ENCODE peak calls at places on chromosomes 13 and 19, in seven cellular contexts. A is GM23338, S is OCI-LY7, C is PC-3, X is SK-N-SH, V is HCT116, N is hepatocyte. T is an unnamed sample.

GRCh38 chr13:44967656-44968451 is 21.4 kb downstream of the NUFIP1 start:
- DNase-seq in N (peak; percentile 33), A (no peak), X (no peak), S (no peak), V (no peak), C (peak; percentile 18), T (peak; percentile 33)

GRCh38 chr13:114339779-114340534 is 25.7 kb downstream of the CHAMP1 start:
- DNase-seq in C (peak; percentile 62), S (peak; percentile 69), V (peak; percentile 51), X (peak; percentile 70), N (no peak), A (peak; percentile 47), T (peak; percentile 74)

GRCh38 chr19:54133312-54133956 is 4.1 kb upstream of the CNOT3 start:
- DNase-seq in S (no peak), X (no peak), A (peak; percentile 56), C (peak; percentile 52), V (peak; percentile 32), N (peak; percentile 94), T (no peak)

GRCh38 chr19:34237939-34238338 is 16.4 kb upstream of the GARRE1 start:
- DNase-seq in N (no peak), A (no peak), V (no peak), S (no peak), C (no peak), X (no peak), T (no peak)

GRCh38 chr13:104779311-104779710 is 1713.1 kb upstream of the SLC10A2 start:
- DNase-seq in S (no peak), A (peak; percentile 35), N (no peak), V (no peak), X (no peak), C (peak; percentile 36), T (peak; percentile 1)

GRCh38 chr19:17610384-17610783 is 54.9 kb downstream of the COLGALT1 start:
- DNase-seq in V (peak; percentile 28), X (peak; percentile 55), N (no peak), A (peak; percentile 70), S (peak; percentile 81), C (no peak), T (peak; percentile 44)

GRCh38 chr13:38376551-38376950 is 26.9 kb downstream of the UFM1 start:
- DNase-seq in S (no peak), X (no peak), A (no peak), V (no peak), C (no peak), N (no peak), T (peak; percentile 24)

GRCh38 chr13:98300956-98301641 is 124.0 kb upstream of the RNF113B start:
- DNase-seq in X (no peak), A (no peak), N (peak; percentile 57), C (peak; percentile 76), V (no peak), S (no peak), T (peak; percentile 67)

GRCh38 chr19:48874309-48875135 is 2.3 kb downstream of the PPP1R15A start:
- DNase-seq in C (peak; percentile 73), V (no peak), S (no peak), A (no peak), X (no peak), N (no peak), T (peak; percentile 82)

GRCh38 chr13:99978781-99979452 is 2.7 kb upstream of the ZIC2 start:
- DNase-seq in S (no peak), N (peak; percentile 30), C (no peak), A (peak; percentile 91), V (no peak), X (peak; percentile 49), T (no peak)

GRCh38 chr13:39578821-39579291 is 24.1 kb downstream of the LHFPL6 start:
- DNase-seq in X (no peak), N (no peak), A (no peak), C (no peak), S (peak; percentile 58), V (no peak), T (no peak)

GRCh38 chr19:51808333-51808986 is 13.5 kb downstream of the FPR3 start:
- DNase-seq in S (no peak), V (no peak), X (peak; percentile 7), C (peak; percentile 92), A (no peak), N (no peak), T (peak; percentile 70)

GRCh38 chr19:43229315-43229714 is 23.9 kb upstream of the PSG4 start:
- DNase-seq in X (no peak), S (peak; percentile 10), V (peak; percentile 56), N (no peak), C (peak; percentile 50), A (peak; percentile 52), T (peak; percentile 55)

GRCh38 chr13:39602614-39603366 is at the start of gene LHFPL6:
- DNase-seq in V (no peak), S (peak; percentile 69), A (peak; percentile 88), C (peak; percentile 63), N (peak; percentile 87), X (peak; percentile 88), T (peak; percentile 94)

GRCh38 chr19:19217110-19217509 is 5.4 kb downstream of the NCAN start:
- DNase-seq in C (peak; percentile 64), V (peak; percentile 75), S (peak; percentile 57), N (no peak), X (peak; percentile 66), A (peak; percentile 90), T (peak; percentile 26)

GRCh38 chr19:4660181-4660791 is 9.9 kb downstream of the MYDGF start:
- DNase-seq in N (peak; percentile 48), C (peak; percentile 64), S (peak; percentile 36), A (peak; percentile 79), V (no peak), X (no peak), T (no peak)

GRCh38 chr13:91722267-91722884 is 324.0 kb downstream of the GPC5 start:
- DNase-seq in S (peak; percentile 84), C (peak; percentile 41), X (peak; percentile 36), V (no peak), N (peak; percentile 52), A (peak; percentile 72), T (peak; percentile 55)

GRCh38 chr19:40443131-40443929 is 805 bp downstream of the SERTAD3 start:
- DNase-seq in C (peak; percentile 98), N (peak; percentile 100), A (peak; percentile 100), X (peak; percentile 96), V (peak; percentile 98), S (peak; percentile 100), T (peak; percentile 100)
- TF ChIP-seq EZH2phosphoT487 in C (no peak), N (no peak), A (no peak), X (no peak), V (no peak), S (no peak), T (no peak)

GRCh38 chr13:28493740-28494536 is 990 bp downstream of the FLT1 start:
- DNase-seq in N (no peak), C (no peak), S (no peak), V (no peak), X (peak; percentile 28), A (peak; percentile 59), T (peak; percentile 51)

GRCh38 chr13:28494537-28494860 is 429 bp downstream of the FLT1 start:
- DNase-seq in N (no peak), A (no peak), X (no peak), C (no peak), V (no peak), S (no peak), T (peak; percentile 59)

GRCh38 chr13:28492527-28493367 is 2.2 kb downstream of the FLT1 start:
- DNase-seq in S (no peak), X (no peak), V (no peak), A (peak; percentile 63), N (no peak), C (no peak), T (no peak)

GRCh38 chr13:28495586-28496564 is 947 bp upstream of the FLT1 start:
- DNase-seq in S (no peak), X (no peak), V (no peak), A (peak; percentile 31), C (no peak), N (no peak), T (peak; percentile 17)

DNA sequence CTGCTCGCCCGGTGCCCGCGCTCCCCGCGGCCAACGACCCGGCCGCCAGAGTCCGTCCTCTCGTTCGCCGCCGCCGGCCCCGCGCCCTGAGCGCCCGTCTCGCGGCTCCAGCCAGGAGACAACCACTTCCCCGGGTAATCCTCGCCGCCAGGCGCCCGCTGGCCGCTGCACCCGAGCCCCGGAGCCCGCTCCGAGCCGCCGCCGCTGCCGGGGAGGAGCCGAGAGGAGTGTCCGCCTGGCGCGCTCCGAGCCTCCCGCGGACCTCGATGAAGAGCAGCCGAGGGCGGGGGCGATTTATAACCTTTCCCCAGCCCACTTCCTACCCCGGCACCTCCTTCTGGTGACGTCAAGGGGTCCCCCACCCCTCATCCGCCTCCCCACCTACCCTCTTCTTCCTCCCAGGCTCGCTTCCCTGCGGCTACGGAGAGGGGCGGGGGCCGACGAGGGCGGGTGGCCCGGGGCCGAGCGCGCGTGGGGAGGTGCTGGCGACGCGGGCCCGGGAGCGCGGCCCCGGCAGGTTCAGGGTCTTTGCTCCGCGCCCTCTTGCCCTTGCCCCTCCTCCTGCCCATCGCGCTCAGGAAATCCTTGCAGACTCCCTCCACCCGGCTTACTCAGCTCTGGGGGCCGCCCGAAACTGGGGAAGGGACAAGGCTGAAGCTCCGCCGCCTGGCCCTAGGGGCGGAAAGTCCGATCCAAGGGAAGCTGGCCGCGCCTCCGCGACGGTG is at the start of gene FLT1:
- DNase-seq in X (peak; percentile 41), S (no peak), A (peak; percentile 93), V (no peak), C (no peak), N (peak; percentile 60), T (peak; percentile 70)
- H3K9me2 ChIP-seq in X (no peaks in the 10 kb centered on the region), S (no peaks in the 10 kb centered on the region), A (no peaks in the 10 kb centered on the region), V (no peaks in the 10 kb centered on the region), C (no peaks in the 10 kb centered on the region), N (no peaks in the 10 kb centered on the region), T (no peaks in the 10 kb centered on the region)

DNA sequence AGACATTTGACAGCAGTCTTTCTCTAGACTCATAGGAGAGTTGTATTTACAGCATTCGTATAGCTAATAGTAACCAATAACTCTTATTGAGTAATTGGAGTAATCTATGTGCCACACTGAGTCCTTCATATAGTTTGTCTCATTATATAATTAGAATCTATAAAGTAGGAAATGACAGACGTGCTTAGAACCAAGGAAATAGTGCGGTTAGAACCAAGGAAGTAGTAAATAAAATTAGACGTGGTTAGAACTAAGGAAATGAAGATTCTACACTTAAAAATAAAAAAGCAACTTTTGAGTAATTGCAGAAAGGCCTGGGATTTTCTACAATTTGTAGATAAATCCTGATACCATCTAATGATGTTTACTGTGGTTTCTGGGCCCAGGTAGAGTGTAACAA is 107.8 kb upstream of the TNFSF11 start:
- DNase-seq in C (no peak), V (no peak), N (no peak), A (no peak), S (no peak), X (no peak), T (no peak)
- H3K4me2 ChIP-seq in C (no peak overlapping the region), V (no peak overlapping the region), N (no peak overlapping the region), A (no peak overlapping the region), S (no peak overlapping the region), X (no peak overlapping the region), T (no peak overlapping the region)

GRCh38 chr19:341386-342127 is 3.0 kb downstream of the MIER2 start:
- DNase-seq in N (no peak), X (no peak), C (no peak), A (no peak), V (no peak), S (no peak), T (no peak)

GRCh38 chr19:342128-342455 is 2.5 kb downstream of the MIER2 start:
- DNase-seq in V (no peak), X (no peak), A (no peak), C (peak; percentile 1), S (no peak), N (no peak), T (no peak)

GRCh38 chr19:342801-343421 is 1.7 kb downstream of the MIER2 start:
- DNase-seq in C (peak; percentile 82), X (no peak), V (peak; percentile 26), S (no peak), N (no peak), A (no peak), T (peak; percentile 94)

GRCh38 chr19:339262-339887 is 5.2 kb downstream of the MIER2 start:
- DNase-seq in N (no peak), C (no peak), A (no peak), S (no peak), V (no peak), X (no peak), T (peak; percentile 23)

GRCh38 chr19:340620-341385 is 3.8 kb downstream of the MIER2 start:
- DNase-seq in N (no peak), C (no peak), V (no peak), X (no peak), S (no peak), A (no peak), T (no peak)
- TF ChIP-seq EZH2phosphoT487 in N (no peak), C (no peak), V (no peak), X (no peak), S (no peak), A (no peak), T (no peak)